ENCODE peak calls at places on chromosome 3, in seven cellular contexts. One of them, this sample, is unnamed. For H3K4me1 and H3K27me3, the result is how much of the 10 kb centered on the place peaks cover.

GRCh38 chr3:123313889-123314288 is 112.1 kb downstream of the SEC22A start:
- DNase-seq in IMR-90: no peak
- DNase-seq in Caco-2: no peak
- DNase-seq in heart right ventricle: no peak
- DNase-seq in endodermal cell: no peak
- DNase-seq in H9: no peak
- DNase-seq in fibroblast of lung: no peak
- DNase-seq in this sample: no peak

GRCh38 chr3:42690766-42691680 is 5.7 kb downstream of the KLHL40 start:
- DNase-seq in IMR-90: no peak
- DNase-seq in endodermal cell: no peak
- DNase-seq in H9: no peak
- DNase-seq in Caco-2: peak
- DNase-seq in fibroblast of lung: no peak
- DNase-seq in heart right ventricle: no peak
- DNase-seq in this sample: no peak

GRCh38 chr3:27943106-27943505 is 221.0 kb upstream of the EOMES start:
- DNase-seq in fibroblast of lung: peak
- DNase-seq in endodermal cell: peak
- DNase-seq in H9: peak
- DNase-seq in Caco-2: no peak
- DNase-seq in heart right ventricle: no peak
- DNase-seq in IMR-90: no peak
- DNase-seq in this sample: no peak

GRCh38 chr3:128878556-128879124 is 780 bp upstream of the ACAD9 start:
- DNase-seq in endodermal cell: no peak
- DNase-seq in IMR-90: peak
- DNase-seq in H9: no peak
- DNase-seq in heart right ventricle: no peak
- DNase-seq in Caco-2: no peak
- DNase-seq in fibroblast of lung: peak
- DNase-seq in this sample: peak

GRCh38 chr3:98980915-98981596 is 79.6 kb upstream of the DCBLD2 start:
- DNase-seq in heart right ventricle: no peak
- DNase-seq in endodermal cell: no peak
- DNase-seq in H9: no peak
- DNase-seq in IMR-90: peak
- DNase-seq in Caco-2: no peak
- DNase-seq in fibroblast of lung: no peak
- DNase-seq in this sample: no peak

GRCh38 chr3:53729130-53729529 is 117.1 kb downstream of the CHDH start:
- DNase-seq in fibroblast of lung: no peak
- DNase-seq in heart right ventricle: no peak
- DNase-seq in H9: no peak
- DNase-seq in IMR-90: no peak
- DNase-seq in Caco-2: no peak
- DNase-seq in endodermal cell: no peak
- DNase-seq in this sample: no peak

GRCh38 chr3:43378066-43378935 is 92.0 kb downstream of the SNRK start:
- DNase-seq in heart right ventricle: no peak
- DNase-seq in H9: peak
- DNase-seq in Caco-2: peak
- DNase-seq in fibroblast of lung: peak
- DNase-seq in IMR-90: peak
- DNase-seq in endodermal cell: peak
- DNase-seq in this sample: no peak

GRCh38 chr3:42101048-42101447 is 9.9 kb downstream of the TRAK1 start:
- DNase-seq in H9: no peak
- DNase-seq in fibroblast of lung: peak
- DNase-seq in Caco-2: no peak
- DNase-seq in IMR-90: peak
- DNase-seq in heart right ventricle: peak
- DNase-seq in endodermal cell: no peak
- DNase-seq in this sample: peak

GRCh38 chr3:146543461-146544012 is 870 bp downstream of the PLSCR1 start:
- DNase-seq in fibroblast of lung: peak
- DNase-seq in endodermal cell: no peak
- DNase-seq in Caco-2: no peak
- DNase-seq in H9: no peak
- DNase-seq in heart right ventricle: no peak
- DNase-seq in IMR-90: peak
- DNase-seq in this sample: no peak

GRCh38 chr3:168165390-168166269 is 69.9 kb upstream of the GOLIM4 start:
- DNase-seq in IMR-90: peak
- DNase-seq in endodermal cell: peak
- DNase-seq in heart right ventricle: no peak
- DNase-seq in fibroblast of lung: peak
- DNase-seq in Caco-2: peak
- DNase-seq in H9: peak
- DNase-seq in this sample: peak

GRCh38 chr3:140972833-140973232 is 31.2 kb downstream of the SLC25A36 start:
- DNase-seq in heart right ventricle: no peak
- DNase-seq in IMR-90: peak
- DNase-seq in endodermal cell: no peak
- DNase-seq in Caco-2: no peak
- DNase-seq in fibroblast of lung: peak
- DNase-seq in H9: no peak
- DNase-seq in this sample: no peak

GRCh38 chr3:4517643-4518042 is 24.5 kb downstream of the ITPR1 start:
- DNase-seq in IMR-90: no peak
- DNase-seq in H9: no peak
- DNase-seq in fibroblast of lung: no peak
- DNase-seq in endodermal cell: no peak
- DNase-seq in Caco-2: no peak
- DNase-seq in heart right ventricle: no peak
- DNase-seq in this sample: no peak

GRCh38 chr3:13077431-13078157 is 4.4 kb upstream of the IQSEC1 start:
- DNase-seq in fibroblast of lung: no peak
- DNase-seq in heart right ventricle: peak
- DNase-seq in IMR-90: no peak
- DNase-seq in endodermal cell: no peak
- DNase-seq in Caco-2: no peak
- DNase-seq in H9: no peak
- DNase-seq in this sample: no peak

GRCh38 chr3:37703633-37704032 is 158.0 kb upstream of the CTDSPL start:
- DNase-seq in Caco-2: no peak
- DNase-seq in heart right ventricle: no peak
- DNase-seq in H9: no peak
- DNase-seq in fibroblast of lung: peak
- DNase-seq in endodermal cell: no peak
- DNase-seq in IMR-90: peak
- DNase-seq in this sample: no peak

GRCh38 chr3:72679540-72680198 is 168.6 kb downstream of the SHQ1 start:
- DNase-seq in H9: no peak
- DNase-seq in Caco-2: no peak
- DNase-seq in heart right ventricle: no peak
- DNase-seq in fibroblast of lung: peak
- DNase-seq in IMR-90: no peak
- DNase-seq in endodermal cell: no peak
- DNase-seq in this sample: no peak

GRCh38 chr3:61989681-61990080 is 383.7 kb downstream of the FEZF2 start:
- DNase-seq in IMR-90: no peak
- DNase-seq in H9: no peak
- DNase-seq in fibroblast of lung: no peak
- DNase-seq in heart right ventricle: no peak
- DNase-seq in endodermal cell: no peak
- DNase-seq in Caco-2: no peak
- DNase-seq in this sample: no peak

GRCh38 chr3:196280689-196281463 is 6.7 kb downstream of the PCYT1A start:
- DNase-seq in IMR-90: no peak
- DNase-seq in H9: no peak
- DNase-seq in Caco-2: no peak
- DNase-seq in fibroblast of lung: no peak
- DNase-seq in heart right ventricle: no peak
- DNase-seq in endodermal cell: no peak
- DNase-seq in this sample: no peak

GRCh38 chr3:134622803-134623365 is 27.9 kb downstream of the KY start:
- DNase-seq in fibroblast of lung: no peak
- DNase-seq in IMR-90: no peak
- DNase-seq in endodermal cell: peak
- DNase-seq in Caco-2: no peak
- DNase-seq in heart right ventricle: no peak
- DNase-seq in H9: peak
- DNase-seq in this sample: no peak

GRCh38 chr3:25437953-25438352 is 9.9 kb downstream of the RARB start:
- DNase-seq in H9: no peak
- DNase-seq in Caco-2: no peak
- DNase-seq in heart right ventricle: no peak
- DNase-seq in IMR-90: no peak
- DNase-seq in endodermal cell: no peak
- DNase-seq in fibroblast of lung: no peak
- DNase-seq in this sample: no peak

GRCh38 chr3:25444273-25444672 is 16.2 kb downstream of the RARB start:
- DNase-seq in IMR-90: no peak
- DNase-seq in Caco-2: no peak
- DNase-seq in heart right ventricle: no peak
- DNase-seq in H9: no peak
- DNase-seq in endodermal cell: no peak
- DNase-seq in fibroblast of lung: no peak
- DNase-seq in this sample: no peak

GRCh38 chr3:25438791-25439555 is 10.9 kb downstream of the RARB start:
- DNase-seq in Caco-2: no peak
- DNase-seq in H9: no peak
- DNase-seq in endodermal cell: no peak
- DNase-seq in IMR-90: no peak
- DNase-seq in heart right ventricle: no peak
- DNase-seq in fibroblast of lung: no peak
- DNase-seq in this sample: no peak

GRCh38 chr3:25442486-25442885 is 14.4 kb downstream of the RARB start:
- DNase-seq in H9: no peak
- DNase-seq in heart right ventricle: no peak
- DNase-seq in Caco-2: no peak
- DNase-seq in endodermal cell: no peak
- DNase-seq in fibroblast of lung: no peak
- DNase-seq in IMR-90: no peak
- DNase-seq in this sample: no peak

DNA sequence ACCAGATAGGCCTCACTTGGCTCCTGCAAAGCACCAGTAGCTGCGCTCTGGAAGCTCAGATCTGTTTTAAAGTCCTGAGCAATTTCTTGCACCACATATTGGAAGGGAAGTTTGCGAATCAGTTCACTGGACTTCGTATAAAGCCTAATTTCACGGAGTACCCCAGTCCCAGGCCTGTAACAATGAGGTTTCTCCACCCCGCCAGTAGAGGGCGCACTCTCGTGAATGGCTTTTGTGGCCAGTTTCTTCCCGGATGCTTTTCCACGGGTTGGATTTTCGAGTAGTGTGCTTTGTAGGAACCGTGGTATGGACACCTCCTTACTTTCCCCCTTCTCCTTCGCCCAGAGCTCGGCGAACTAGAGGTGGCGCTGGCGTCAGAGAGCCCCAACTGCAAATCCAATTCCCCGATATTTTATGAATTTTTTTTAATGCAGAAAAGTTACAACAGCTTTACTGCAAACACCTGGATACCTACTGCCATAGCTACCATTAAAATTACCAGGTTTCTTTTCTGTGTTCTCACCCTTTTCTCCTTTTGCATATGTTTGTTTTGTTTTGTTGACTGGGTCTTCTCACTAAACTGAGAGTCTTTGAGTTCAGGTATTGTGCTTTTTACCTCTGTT is 13.3 kb downstream of the RARB start:
- DNase-seq in Caco-2: no peak
- DNase-seq in endodermal cell: peak
- DNase-seq in IMR-90: no peak
- DNase-seq in fibroblast of lung: no peak
- DNase-seq in H9: peak
- DNase-seq in heart right ventricle: no peak
- DNase-seq in this sample: no peak
- TF ChIP-seq CTCF in Caco-2: peak
- TF ChIP-seq CTCF in endodermal cell: peak
- TF ChIP-seq CTCF in IMR-90: no peak
- TF ChIP-seq CTCF in fibroblast of lung: peak
- TF ChIP-seq CTCF in H9: peak
- TF ChIP-seq CTCF in heart right ventricle: peak
- TF ChIP-seq CTCF in this sample: peak

GRCh38 chr3:71545330-71545729 is 38.2 kb downstream of the FOXP1 start:
- DNase-seq in Caco-2: no peak
- DNase-seq in heart right ventricle: no peak
- DNase-seq in endodermal cell: no peak
- DNase-seq in IMR-90: peak
- DNase-seq in fibroblast of lung: peak
- DNase-seq in H9: no peak
- DNase-seq in this sample: no peak
- H3K4me1 ChIP-seq in Caco-2: under half
- H3K4me1 ChIP-seq in heart right ventricle: half or more
- H3K4me1 ChIP-seq in endodermal cell: under half
- H3K4me1 ChIP-seq in IMR-90: under half
- H3K4me1 ChIP-seq in fibroblast of lung: under half
- H3K4me1 ChIP-seq in H9: under half
- H3K4me1 ChIP-seq in this sample: under half

GRCh38 chr3:50208677-50209344 is 3.7 kb downstream of the SLC38A3 start:
- DNase-seq in fibroblast of lung: no peak
- DNase-seq in Caco-2: no peak
- DNase-seq in heart right ventricle: no peak
- DNase-seq in IMR-90: no peak
- DNase-seq in H9: no peak
- DNase-seq in endodermal cell: no peak
- DNase-seq in this sample: no peak
- H3K27me3 ChIP-seq in fibroblast of lung: under half
- H3K27me3 ChIP-seq in Caco-2: under half
- H3K27me3 ChIP-seq in heart right ventricle: under half
- H3K27me3 ChIP-seq in IMR-90: under half
- H3K27me3 ChIP-seq in H9: under half
- H3K27me3 ChIP-seq in endodermal cell: under half
- H3K27me3 ChIP-seq in this sample: under half

GRCh38 chr3:172666873-172667694 is 43.8 kb downstream of the NCEH1 start:
- DNase-seq in heart right ventricle: no peak
- DNase-seq in H9: peak
- DNase-seq in Caco-2: peak
- DNase-seq in fibroblast of lung: peak
- DNase-seq in IMR-90: peak
- DNase-seq in endodermal cell: peak
- DNase-seq in this sample: peak

GRCh38 chr3:172666181-172666872 is 44.5 kb downstream of the NCEH1 start:
- DNase-seq in endodermal cell: peak
- DNase-seq in heart right ventricle: no peak
- DNase-seq in fibroblast of lung: no peak
- DNase-seq in IMR-90: no peak
- DNase-seq in Caco-2: no peak
- DNase-seq in H9: no peak
- DNase-seq in this sample: no peak
- TF ChIP-seq CTCF in endodermal cell: no peak
- TF ChIP-seq CTCF in heart right ventricle: no peak
- TF ChIP-seq CTCF in fibroblast of lung: peak
- TF ChIP-seq CTCF in IMR-90: peak
- TF ChIP-seq CTCF in Caco-2: no peak
- TF ChIP-seq CTCF in H9: no peak
- TF ChIP-seq CTCF in this sample: no peak

GRCh38 chr3:10447110-10447509 is 58.3 kb downstream of the ATP2B2 start:
- DNase-seq in H9: no peak
- DNase-seq in heart right ventricle: no peak
- DNase-seq in fibroblast of lung: no peak
- DNase-seq in Caco-2: no peak
- DNase-seq in endodermal cell: no peak
- DNase-seq in IMR-90: no peak
- DNase-seq in this sample: no peak
- H3K4me1 ChIP-seq in H9: under half
- H3K4me1 ChIP-seq in heart right ventricle: under half
- H3K4me1 ChIP-seq in fibroblast of lung: under half
- H3K4me1 ChIP-seq in Caco-2: under half
- H3K4me1 ChIP-seq in endodermal cell: under half
- H3K4me1 ChIP-seq in IMR-90: under half
- H3K4me1 ChIP-seq in this sample: under half